ENCODE peak calls at places on chromosomes 13 and 19, in four cellular contexts. F is RCC 7860, R is iris pigment epithelial cell, E is C1 segment of cervical spinal cord. X is an unnamed sample.

GRCh38 chr19:18053571-18054219 is 33.0 kb downstream of the IL12RB1 start:
- DNase-seq in F (no peak), R (peak; percentile 67), E (no peak), X (no peak)

GRCh38 chr19:1134431-1134830 is 30.6 kb downstream of the GPX4 start:
- DNase-seq in F (no peak), R (peak; percentile 64), E (no peak), X (no peak)

GRCh38 chr19:35673121-35673804 is 6.9 kb downstream of the UPK1A start:
- DNase-seq in F (peak; percentile 70), R (peak; percentile 77), E (no peak), X (no peak)

GRCh38 chr19:5314012-5314906 is 26.4 kb downstream of the PTPRS start:
- DNase-seq in F (peak; percentile 64), R (peak; percentile 23), E (no peak), X (no peak)

GRCh38 chr19:11848594-11849263 is at the start of gene ZNF439:
- DNase-seq in F (peak; percentile 59), R (peak; percentile 78), E (peak; percentile 83), X (peak; percentile 97)

GRCh38 chr19:2603320-2603719 is 99.2 kb downstream of the GNG7 start:
- DNase-seq in F (no peak), R (peak; percentile 29), E (no peak), X (peak; percentile 85)

GRCh38 chr13:33787051-33787591 is 30.8 kb upstream of the RFC3 start:
- DNase-seq in F (no peak), R (peak; percentile 10), E (no peak), X (no peak)

GRCh38 chr13:30737511-30738342 is 2.4 kb downstream of the ALOX5AP start:
- DNase-seq in F (no peak), R (no peak), E (no peak), X (no peak)

GRCh38 chr13:52001120-52001731 is 10.0 kb downstream of the ATP7B start:
- DNase-seq in F (peak; percentile 47), R (peak; percentile 42), E (no peak), X (no peak)